ENCODE peak calls at places on chromosomes 7 and 10, in four cellular contexts. N, I, T and W are unnamed samples.

GRCh38 chr7:157402911-157403534 is 66.2 kb downstream of the DNAJB6 start:
- DNase-seq in N (no peak), I (no peak), T (no peak), W (no peak)

GRCh38 chr10:86333813-86334514 is 32.6 kb downstream of the GRID1 start:
- DNase-seq in T (no peak), I (no peak), N (no peak), W (no peak)

GRCh38 chr10:12852732-12853131 is 148.8 kb downstream of the CCDC3 start:
- DNase-seq in N (no peak), T (no peak), I (no peak), W (no peak)

GRCh38 chr7:81618400-81619014 is 151.3 kb downstream of the HGF start:
- DNase-seq in I (peak), N (no peak), T (no peak), W (no peak)

GRCh38 chr7:7183061-7183832 is 903 bp downstream of the C1GALT1 start:
- DNase-seq in N (peak), T (no peak), I (no peak), W (peak)

GRCh38 chr10:23055424-23056191 is 39.8 kb upstream of the MSRB2 start:
- DNase-seq in I (no peak), T (no peak), N (peak), W (no peak)

GRCh38 chr10:110426294-110427153 is 71.2 kb upstream of the DUSP5 start:
- DNase-seq in T (no peak), I (no peak), N (no peak), W (no peak)

GRCh38 chr7:147013820-147014219 is 897.2 kb downstream of the CNTNAP2 start:
- DNase-seq in N (no peak), T (no peak), I (no peak), W (no peak)

GRCh38 chr10:78904196-78904595 is 164.6 kb upstream of the ZMIZ1 start:
- DNase-seq in I (no peak), N (no peak), T (no peak), W (no peak)

GRCh38 chr10:79447911-79448731 is 2.7 kb upstream of the ZCCHC24 start:
- DNase-seq in I (no peak), T (no peak), N (no peak), W (no peak)

GRCh38 chr7:23247602-23248335 is 1.2 kb downstream of the GPNMB start:
- DNase-seq in I (no peak), N (no peak), T (no peak), W (no peak)

GRCh38 chr10:132776821-132777220 is 9.1 kb downstream of the NKX6-2 start:
- DNase-seq in T (no peak), N (no peak), I (no peak), W (no peak)

GRCh38 chr7:50153141-50153540 is 60.1 kb upstream of the ZPBP start:
- DNase-seq in T (no peak), N (no peak), I (no peak), W (no peak)

GRCh38 chr7:135362871-135363270 is 129.2 kb downstream of the STRA8 start:
- DNase-seq in N (peak), I (no peak), T (no peak), W (peak)

GRCh38 chr7:142899661-142900060 is 14.1 kb upstream of the TRPV6 start:
- DNase-seq in N (no peak), I (no peak), T (no peak), W (no peak)

GRCh38 chr10:68826764-68827591 is at the start of gene STOX1:
- DNase-seq in N (peak), I (peak), T (no peak), W (peak)

GRCh38 chr7:153258686-153259085 is 499.1 kb downstream of the ACTR3B start:
- DNase-seq in N (no peak), T (no peak), I (no peak), W (no peak)

GRCh38 chr7:129368389-129368986 is 65.7 kb upstream of the STRIP2 start:
- DNase-seq in I (no peak), N (no peak), T (peak), W (no peak)

GRCh38 chr7:22331704-22332103 is 25.2 kb downstream of the RAPGEF5 start:
- DNase-seq in T (no peak), N (no peak), I (no peak), W (no peak)

GRCh38 chr7:51279391-51280023 is 37.1 kb downstream of the COBL start:
- DNase-seq in N (no peak), I (no peak), T (no peak), W (no peak)

GRCh38 chr10:131981429-131982184 is at the start of gene BNIP3:
- DNase-seq in N (peak), I (peak), T (peak), W (peak)

GRCh38 chr10:64033710-64034109 is 512.5 kb downstream of the REEP3 start:
- DNase-seq in I (no peak), T (no peak), N (no peak), W (no peak)

GRCh38 chr7:96178581-96178980 is 143.3 kb downstream of the SLC25A13 start:
- DNase-seq in N (no peak), T (no peak), I (no peak), W (no peak)

GRCh38 chr7:99344061-99344647 is 18.5 kb downstream of the ARPC1A start:
- DNase-seq in I (no peak), N (no peak), T (no peak), W (no peak)

GRCh38 chr7:5636446-5636835 is 145.0 kb downstream of the RNF216 start:
- DNase-seq in N (no peak), T (no peak), I (peak), W (no peak)

GRCh38 chr7:121313793-121314676 is 14.8 kb upstream of the WNT16 start:
- DNase-seq in T (peak), I (no peak), N (no peak), W (peak)

GRCh38 chr10:110643670-110644597 is at the start of gene RBM20:
- DNase-seq in T (no peak), I (no peak), N (peak), W (peak)

GRCh38 chr10:88195841-88196240 is 332.4 kb downstream of the PTEN start:
- DNase-seq in T (no peak), N (no peak), I (no peak), W (no peak)

GRCh38 chr10:6228647-6229046 is 25.9 kb downstream of the PFKFB3 start:
- DNase-seq in N (no peak), T (no peak), I (no peak), W (no peak)

GRCh38 chr7:93926800-93927199 is 5.3 kb downstream of the GNG11 start:
- DNase-seq in T (no peak), N (no peak), I (no peak), W (no peak)

GRCh38 chr10:132294196-132294520 is 13.6 kb downstream of the STK32C start:
- DNase-seq in T (no peak), N (no peak), I (no peak), W (no peak)

GRCh38 chr10:94211187-94211529 is 151.6 kb downstream of the NOC3L start:
- DNase-seq in T (no peak), I (no peak), N (no peak), W (no peak)

GRCh38 chr7:1495564-1496242 is 8.5 kb downstream of the INTS1 start:
- DNase-seq in T (no peak), N (no peak), I (no peak), W (no peak)

GRCh38 chr10:73117976-73118743 is 7.9 kb downstream of the NUDT13 start:
- DNase-seq in N (no peak), I (peak), T (peak), W (no peak)

GRCh38 chr7:101602484-101603241 is 26.4 kb downstream of the MYL10 start:
- DNase-seq in T (peak), N (peak), I (peak), W (peak)

GRCh38 chr7:54780490-54780889 is 21.5 kb upstream of the SEC61G start:
- DNase-seq in I (no peak), T (no peak), N (no peak), W (no peak)

GRCh38 chr7:71220210-71220695 is 88.3 kb downstream of the GALNT17 start:
- DNase-seq in I (no peak), N (no peak), T (no peak), W (no peak)

GRCh38 chr10:77168861-77169260 is 468.7 kb downstream of the KCNMA1 start:
- DNase-seq in T (no peak), N (no peak), I (no peak), W (no peak)

GRCh38 chr10:95260397-95260881 is 30.4 kb downstream of the PDLIM1 start:
- DNase-seq in T (no peak), N (no peak), I (peak), W (no peak)

GRCh38 chr7:97851725-97852124 is 20.5 kb downstream of the ASNS start:
- DNase-seq in N (no peak), T (no peak), I (no peak), W (no peak)
- TF ChIP-seq SP1 in N (no peak), T (no peak), I (no peak), W (no peak)

DNA sequence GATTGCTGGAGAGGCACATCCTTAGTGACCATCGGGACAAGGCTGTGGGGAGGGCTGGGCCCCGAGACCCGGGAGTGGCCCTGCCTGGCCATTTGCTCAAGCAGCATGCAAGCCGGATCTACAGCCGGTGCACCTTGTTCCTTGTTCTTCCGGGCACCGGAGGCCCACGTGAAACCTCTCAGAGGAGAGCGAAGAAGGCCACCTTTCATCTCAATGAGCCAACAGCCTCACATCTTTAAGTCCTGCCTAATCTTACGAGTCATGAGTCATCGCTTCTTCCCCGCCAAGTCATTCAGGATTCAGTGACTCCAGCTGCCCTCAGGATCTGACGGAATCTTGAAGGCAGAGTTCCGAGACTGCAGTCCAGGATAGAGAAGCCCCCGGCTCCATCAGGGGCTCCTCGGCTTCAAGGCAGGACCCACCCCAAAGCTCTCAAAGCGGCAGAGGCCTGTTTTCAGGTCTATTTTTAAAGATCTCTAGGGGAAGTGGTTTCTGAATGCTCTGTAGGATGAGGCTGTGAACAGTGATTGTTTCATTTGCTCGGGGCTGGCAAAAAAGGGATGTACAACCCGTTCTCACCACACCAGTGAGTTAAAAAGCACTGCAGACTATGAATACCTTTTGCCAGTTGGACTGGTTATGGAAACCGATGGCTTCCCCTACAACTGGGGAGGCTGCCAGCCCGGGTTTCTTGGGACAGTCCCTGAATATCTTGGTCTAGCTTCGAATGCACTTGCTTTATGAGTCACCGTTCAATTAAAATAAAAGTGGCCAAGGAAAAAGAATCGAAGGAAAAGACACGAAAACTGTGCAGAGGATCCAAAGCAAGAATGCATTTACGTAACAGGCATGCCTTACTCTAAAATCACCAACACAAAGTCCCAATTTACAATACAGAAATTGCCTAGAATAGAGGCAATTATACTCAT is 57.2 kb upstream of the ECHDC3 start:
- DNase-seq in T (peak), N (peak), I (no peak), W (peak)
- TF ChIP-seq TARDBP in T (peak), N (no peak), I (no peak), W (no peak)

GRCh38 chr7:39674391-39674790 is 51.0 kb downstream of the RALA start:
- DNase-seq in I (no peak), N (no peak), T (no peak), W (no peak)
- TF ChIP-seq SP1 in I (no peak), N (no peak), T (no peak), W (no peak)

GRCh38 chr10:84354623-84355022 is 26.2 kb downstream of the CCSER2 start:
- DNase-seq in T (no peak), I (no peak), N (no peak), W (no peak)

GRCh38 chr10:84355106-84355505 is 26.7 kb downstream of the CCSER2 start:
- DNase-seq in I (no peak), T (no peak), N (no peak), W (no peak)

GRCh38 chr10:84356951-84357350 is 28.6 kb downstream of the CCSER2 start:
- DNase-seq in N (no peak), I (no peak), T (no peak), W (no peak)

GRCh38 chr10:84352251-84352842 is 24.0 kb downstream of the CCSER2 start:
- DNase-seq in T (no peak), N (peak), I (peak), W (peak)

DNA sequence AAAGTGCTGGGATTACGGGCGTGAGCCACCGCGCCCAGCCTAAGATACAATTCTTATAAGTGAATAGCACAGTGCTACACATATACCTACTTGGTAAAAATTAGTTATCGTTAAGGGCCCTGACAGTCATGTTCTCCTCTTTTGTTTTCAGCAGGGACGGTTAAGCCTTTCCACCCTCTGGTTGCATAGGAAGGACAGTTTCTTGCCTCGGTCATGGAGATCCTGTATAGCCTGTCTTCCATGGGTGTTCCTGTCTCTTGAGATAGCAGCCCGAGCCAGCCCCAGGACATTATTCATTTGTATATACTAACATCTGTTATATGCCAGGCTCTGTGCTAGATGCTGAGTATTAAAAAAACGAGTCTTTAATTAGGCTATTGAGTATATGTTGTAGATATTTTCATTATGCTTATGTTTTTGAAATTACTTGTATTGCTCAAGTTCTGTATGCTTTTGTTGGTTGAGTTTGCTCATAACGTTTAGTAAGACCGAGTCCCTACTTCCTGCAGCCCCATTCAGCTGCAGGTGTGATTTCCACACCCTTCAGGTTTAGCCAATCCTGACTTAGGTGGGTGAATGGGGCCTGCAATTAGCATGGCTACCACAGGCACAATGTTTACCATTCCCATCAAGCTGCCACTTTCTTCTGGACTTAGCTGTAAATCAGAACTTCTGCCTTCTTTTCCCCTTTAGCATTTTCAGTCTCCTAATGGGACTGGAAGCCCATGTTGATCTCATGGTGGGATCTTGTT is 24.8 kb downstream of the CCSER2 start:
- DNase-seq in I (no peak), N (no peak), T (no peak), W (no peak)
- TF ChIP-seq TARDBP in I (no peak), N (no peak), T (no peak), W (no peak)

GRCh38 chr10:30359373-30360206 is 10.5 kb upstream of the MTPAP start:
- DNase-seq in I (peak), T (peak), N (peak), W (peak)
- TF ChIP-seq SP1 in I (no peak), T (no peak), N (no peak), W (no peak)

DNA sequence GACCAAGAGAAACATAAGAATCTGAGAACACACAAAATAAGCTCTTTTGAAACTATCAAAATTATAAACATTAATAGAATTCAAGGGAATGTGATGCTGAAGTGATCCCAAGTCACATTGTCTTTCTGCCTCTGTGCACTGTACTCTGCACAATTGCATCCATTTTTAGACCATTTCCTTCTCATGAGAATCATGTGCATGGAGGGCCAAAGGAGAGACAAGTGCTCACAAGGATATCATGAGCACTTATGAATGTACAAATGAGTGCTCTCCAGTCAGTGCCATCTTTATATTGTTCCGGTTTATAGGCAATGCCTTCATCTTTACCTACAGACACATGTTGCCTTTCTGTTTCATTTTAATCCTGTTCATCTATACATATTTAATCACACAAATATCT is 36.9 kb downstream of the MET start:
- DNase-seq in T (no peak), N (no peak), I (no peak), W (no peak)
- TF ChIP-seq TARDBP in T (no peak), N (no peak), I (no peak), W (no peak)

GRCh38 chr10:18400201-18400910 is 251.0 kb downstream of the NSUN6 start:
- DNase-seq in I (peak), T (peak), N (peak), W (peak)

GRCh38 chr10:18401416-18402195 is 249.8 kb downstream of the NSUN6 start:
- DNase-seq in N (no peak), T (no peak), I (no peak), W (no peak)

GRCh38 chr10:18399158-18399557 is 252.2 kb downstream of the NSUN6 start:
- DNase-seq in T (peak), I (no peak), N (no peak), W (no peak)

GRCh38 chr10:18402766-18403346 is 248.5 kb downstream of the NSUN6 start:
- DNase-seq in N (no peak), T (no peak), I (no peak), W (no peak)

GRCh38 chr10:18400911-18401260 is 250.5 kb downstream of the NSUN6 start:
- DNase-seq in N (no peak), T (no peak), I (no peak), W (peak)
- TF ChIP-seq SP1 in N (no peak), T (no peak), I (no peak), W (no peak)